ENCODE peak calls at places on chromosomes 3 and 15, in six cellular contexts. U is stomach, D is BJ, H is endodermal cell, F is right lobe of liver, C is thoracic aorta. Q is an unnamed sample. For H3K36me3, the result is how much of the 10 kb centered on the place peaks cover.

GRCh38 chr3:159252274-159252673 is 450.4 kb downstream of the MFSD1 start:
- DNase-seq in U (no peak), D (peak), H (no peak), F (no peak), C (no peak), Q (no peak)

GRCh38 chr3:46663611-46664135 is 29.8 kb downstream of the ALS2CL start:
- DNase-seq in U (peak), D (no peak), H (peak), F (no peak), C (no peak), Q (peak)

GRCh38 chr3:192054881-192055280 is 593.9 kb downstream of the PYDC2 start:
- DNase-seq in U (no peak), D (no peak), H (no peak), F (no peak), C (no peak), Q (no peak)

GRCh38 chr3:11719406-11720219 is 75.9 kb upstream of the VGLL4 start:
- DNase-seq in U (peak), D (no peak), H (peak), F (peak), C (peak), Q (peak)

GRCh38 chr3:87035339-87035738 is 44.4 kb upstream of the VGLL3 start:
- DNase-seq in U (no peak), D (no peak), H (no peak), F (no peak), C (no peak), Q (no peak)

GRCh38 chr3:50550079-50550736 is 17.3 kb downstream of the C3orf18 start:
- DNase-seq in U (peak), D (no peak), H (peak), F (no peak), C (no peak), Q (peak)

GRCh38 chr15:63971427-63971805 is 74.9 kb downstream of the DAPK2 start:
- DNase-seq in U (no peak), D (no peak), H (peak), F (no peak), C (no peak), Q (no peak)

GRCh38 chr15:45442497-45443135 is 64.3 kb upstream of the GATM start:
- DNase-seq in U (no peak), D (no peak), H (no peak), F (no peak), C (no peak), Q (peak)

GRCh38 chr3:108959017-108959416 is 5.3 kb upstream of the GUCA1C start:
- DNase-seq in U (no peak), D (no peak), H (no peak), F (no peak), C (no peak), Q (no peak)

GRCh38 chr15:66651913-66652642 is 50.0 kb upstream of the SMAD6 start:
- DNase-seq in U (peak), D (no peak), H (peak), F (peak), C (no peak), Q (no peak)

GRCh38 chr3:114221165-114221880 is 16.1 kb downstream of the ZNF80 start:
- DNase-seq in U (no peak), D (no peak), H (no peak), F (no peak), C (no peak), Q (no peak)

GRCh38 chr3:176850498-176850897 is 346.8 kb downstream of the TBL1XR1 start:
- DNase-seq in U (no peak), D (no peak), H (peak), F (no peak), C (no peak), Q (no peak)

GRCh38 chr3:170692720-170693119 is 106.8 kb upstream of the SLC7A14 start:
- DNase-seq in U (no peak), D (no peak), H (no peak), F (no peak), C (no peak), Q (no peak)

GRCh38 chr3:15653326-15653725 is 51.8 kb downstream of the BTD start:
- DNase-seq in U (no peak), D (no peak), H (no peak), F (no peak), C (no peak), Q (no peak)

GRCh38 chr3:197820550-197821335 is 29.7 kb downstream of the LRCH3 start:
- DNase-seq in U (no peak), D (no peak), H (no peak), F (peak), C (no peak), Q (no peak)

GRCh38 chr3:118817748-118818165 is 216.9 kb downstream of the IGSF11 start:
- DNase-seq in U (peak), D (no peak), H (peak), F (no peak), C (no peak), Q (peak)

GRCh38 chr3:1092061-1092460 is 763 bp upstream of the CNTN6 start:
- DNase-seq in U (no peak), D (no peak), H (no peak), F (no peak), C (no peak), Q (no peak)

GRCh38 chr3:123102249-123102648 is 35.4 kb downstream of the PDIA5 start:
- DNase-seq in U (no peak), D (no peak), H (no peak), F (no peak), C (no peak), Q (no peak)

GRCh38 chr15:70856884-70857546 is 3.1 kb upstream of the LARP6 start:
- DNase-seq in U (peak), D (peak), H (no peak), F (peak), C (peak), Q (no peak)

DNA sequence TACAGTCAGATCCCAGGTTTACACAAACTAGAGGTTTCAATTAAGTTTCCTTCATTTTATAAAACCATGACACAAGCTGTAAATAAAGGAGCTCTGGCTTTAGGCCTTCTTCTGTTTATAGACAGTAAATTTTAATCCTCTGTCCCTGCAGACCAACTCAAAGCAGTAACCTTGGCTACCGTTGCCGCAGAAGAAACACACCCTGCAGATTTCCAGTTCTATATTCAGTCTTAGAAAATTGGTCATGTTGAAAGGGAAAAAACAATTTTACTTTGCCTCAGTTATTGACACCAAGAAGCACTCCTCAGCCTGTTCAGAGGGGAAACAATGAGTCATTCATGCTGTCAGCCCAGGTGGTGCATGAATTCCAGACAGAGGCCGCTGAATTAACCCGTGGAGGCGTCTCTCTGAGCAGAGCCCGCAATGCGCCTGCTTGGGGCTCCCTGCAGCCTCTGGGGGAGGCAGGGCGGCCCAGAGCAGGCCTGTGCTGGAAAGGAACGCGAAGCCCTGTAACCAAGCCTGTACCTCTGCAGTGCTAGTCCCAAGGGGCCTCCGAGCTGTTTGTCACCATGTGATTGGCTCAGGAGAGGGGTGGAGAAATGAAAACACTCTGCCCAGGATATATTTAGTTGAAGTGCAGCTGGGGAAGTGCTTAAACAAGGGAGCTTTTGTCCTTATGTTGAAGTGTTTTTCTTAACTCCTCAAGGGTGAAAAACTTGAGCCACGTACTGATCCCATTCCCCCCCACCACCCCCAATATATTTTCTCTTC is 68.5 kb upstream of the CHD2 start:
- DNase-seq in U (peak), D (peak), H (peak), F (peak), C (peak), Q (peak)
- H3K4me3 ChIP-seq in U (peak), D (peak), H (peak), F (peak), C (peak), Q (no peak)

DNA sequence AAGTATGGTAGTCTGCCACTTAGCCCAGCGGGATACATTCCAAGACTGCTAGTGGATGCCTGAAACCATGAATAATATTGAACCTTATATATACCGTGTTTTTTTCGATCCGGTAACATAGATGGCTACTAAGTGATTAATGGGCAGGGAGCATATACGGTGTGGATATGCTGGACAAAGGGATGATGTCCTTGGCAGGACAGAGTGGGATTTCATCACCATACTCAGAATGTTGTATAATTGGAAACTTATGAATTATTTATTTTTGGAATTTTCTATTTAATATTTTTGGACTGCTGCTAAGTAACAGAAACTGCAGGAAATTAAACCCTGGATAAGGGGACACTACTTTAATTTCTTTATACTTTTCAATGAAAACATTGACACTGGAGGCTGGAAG is 53.2 kb downstream of the ASTE1 start:
- DNase-seq in U (no peak), D (no peak), H (no peak), F (no peak), C (no peak), Q (no peak)
- H3K36me3 ChIP-seq in U (half or more), D (under half), H (under half), F (under half), C (under half), Q (under half)

GRCh38 chr15:99514306-99514705 is 51.5 kb upstream of the MEF2A start:
- DNase-seq in U (no peak), D (no peak), H (no peak), F (no peak), C (no peak), Q (no peak)

GRCh38 chr15:99511529-99511864 is 54.3 kb upstream of the MEF2A start:
- DNase-seq in U (no peak), D (peak), H (no peak), F (no peak), C (no peak), Q (no peak)

GRCh38 chr15:99508807-99509311 is 56.9 kb upstream of the MEF2A start:
- DNase-seq in U (no peak), D (no peak), H (no peak), F (no peak), C (no peak), Q (no peak)

GRCh38 chr15:99509686-99510461 is 55.9 kb upstream of the MEF2A start:
- DNase-seq in U (no peak), D (no peak), H (no peak), F (no peak), C (no peak), Q (no peak)

DNA sequence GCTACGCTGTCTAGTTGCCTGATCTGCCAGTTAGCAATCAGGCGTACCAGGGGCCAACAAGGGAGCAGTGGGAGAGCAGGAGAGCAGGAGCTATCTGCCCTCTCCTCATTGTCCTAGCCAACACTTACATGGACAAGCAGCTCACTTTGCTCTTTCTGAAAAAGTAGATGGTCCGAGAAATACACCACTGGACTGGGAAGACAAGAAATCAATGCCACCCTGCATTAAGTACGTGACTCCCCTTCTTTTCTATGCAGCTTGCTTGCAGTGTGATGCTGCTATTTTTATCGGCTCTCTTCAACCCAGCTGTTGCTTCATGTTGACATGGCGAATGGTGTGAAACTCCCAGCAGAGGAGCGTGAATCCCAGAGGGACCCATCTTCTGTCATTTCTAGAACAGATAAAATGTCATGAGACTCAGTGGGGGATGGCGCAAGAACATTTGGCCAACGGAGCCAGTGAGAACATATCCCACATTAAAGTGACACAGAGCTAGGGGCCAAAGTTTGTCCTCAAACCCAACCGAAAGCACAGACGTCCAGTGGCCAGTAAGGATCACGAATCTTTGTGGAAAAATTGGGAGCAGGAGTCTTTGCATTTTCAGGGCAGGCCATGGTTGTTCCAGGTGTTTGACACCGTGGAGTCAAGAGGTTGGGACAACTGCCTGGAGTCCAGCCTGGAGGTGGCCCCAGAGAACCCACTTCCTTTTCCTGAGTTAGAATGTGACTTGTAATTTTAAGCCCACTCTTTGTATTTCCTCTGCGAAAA is 53.7 kb upstream of the MEF2A start:
- DNase-seq in U (no peak), D (no peak), H (no peak), F (no peak), C (no peak), Q (no peak)
- H3K4me3 ChIP-seq in U (no peak), D (no peak), H (no peak), F (no peak), C (peak), Q (no peak)

DNA sequence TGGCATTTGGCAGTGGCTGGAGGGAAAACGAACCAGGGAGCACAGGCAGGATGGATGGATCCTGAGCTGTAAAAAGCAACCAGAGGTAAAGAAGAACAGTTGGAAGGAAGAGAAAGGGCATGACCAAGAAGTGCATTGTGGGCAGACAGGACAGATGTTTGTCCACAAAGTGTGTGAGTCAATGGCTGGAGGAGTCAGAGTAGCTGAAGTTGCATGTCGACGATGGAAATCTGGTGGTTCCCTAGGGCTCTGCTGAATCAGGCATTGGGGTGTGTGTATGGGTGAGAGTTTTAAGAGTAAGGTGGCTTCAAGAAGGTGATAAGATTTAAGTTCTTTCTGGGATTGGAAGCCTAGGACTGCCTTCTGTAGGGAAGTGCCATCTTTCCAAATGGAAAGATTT is 214.0 kb upstream of the BHLHE40 start:
- DNase-seq in U (no peak), D (no peak), H (no peak), F (no peak), C (no peak), Q (no peak)
- H3K36me3 ChIP-seq in U (half or more), D (under half), H (under half), F (under half), C (under half), Q (under half)

DNA sequence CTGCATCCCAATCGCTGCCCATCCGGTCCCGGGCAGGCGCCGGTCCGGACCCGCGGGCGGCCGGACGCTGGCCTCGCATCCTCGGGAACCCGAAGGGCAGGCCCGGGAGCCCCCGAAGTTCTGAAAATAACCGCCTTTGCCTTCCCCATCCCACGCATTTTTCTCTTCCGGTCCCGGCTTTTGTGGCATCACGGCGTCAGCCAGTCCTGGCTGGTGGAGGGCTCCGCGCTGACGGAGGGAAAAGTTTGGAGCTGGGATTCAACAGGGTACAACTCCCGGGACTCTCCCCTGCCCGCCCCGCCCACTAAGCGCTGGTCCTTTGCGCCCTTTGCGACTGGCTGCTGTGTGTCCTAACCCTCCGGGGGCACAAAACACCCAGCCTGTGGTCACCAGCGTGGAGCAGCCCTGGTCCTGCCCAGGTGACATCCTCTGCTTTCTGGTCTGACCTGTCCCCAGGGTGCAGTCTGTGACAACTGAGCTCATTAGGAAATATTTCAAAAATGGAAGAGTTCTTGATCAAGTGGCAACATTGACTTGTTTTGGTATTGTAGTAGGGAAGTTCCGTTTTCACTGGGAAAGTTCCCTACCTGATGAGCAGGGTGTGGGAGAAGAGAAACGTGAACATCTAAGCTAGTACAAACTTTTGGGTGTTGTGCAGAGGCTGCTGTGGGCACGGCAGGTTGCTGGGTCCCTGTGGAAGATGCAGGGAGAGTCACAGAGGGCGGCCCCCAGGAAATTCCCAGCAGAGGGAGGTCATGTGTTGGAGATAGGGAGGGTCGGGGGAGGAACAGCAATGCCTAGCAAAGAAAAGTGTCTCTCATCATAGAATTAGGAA is 754 bp downstream of the ARNT2 start:
- DNase-seq in U (no peak), D (no peak), H (peak), F (peak), C (no peak), Q (peak)
- H3K4me3 ChIP-seq in U (peak), D (peak), H (peak), F (no peak), C (peak), Q (peak)

GRCh38 chr15:75407083-75407482 is 38.7 kb upstream of the MAN2C1 start:
- DNase-seq in U (no peak), D (no peak), H (no peak), F (no peak), C (no peak), Q (no peak)
- H3K36me3 ChIP-seq in U (half or more), D (under half), H (half or more), F (under half), C (half or more), Q (under half)

GRCh38 chr15:95296626-95297025 is 1033.9 kb upstream of the NR2F2 start:
- DNase-seq in U (no peak), D (no peak), H (no peak), F (no peak), C (no peak), Q (no peak)
- H3K4me3 ChIP-seq in U (no peak), D (no peak), H (no peak), F (no peak), C (no peak), Q (no peak)